ENCODE peak calls at places on chromosomes 13 and 19, in eight cellular contexts. M is CD8-positive, alpha-beta T cell; S is activated CD8-positive, alpha-beta T cell treated with anti-CD3 and anti-CD28 coated beads, Interleukin-2, amount 10 ng/mL, durations not matched to agents 7 days and 5 days; N is stimulated activated CD4-positive, alpha-beta T cell treated with anti-CD3 and anti-CD28 coated beads, Interleukin-2, amount 100 ng/mL, for 24 hours; A is fibroblast of lung; K is thoracic aorta; P is AG04450; Y is body of pancreas. W is an unnamed sample.

GRCh38 chr13:92739306-92739818 is 487.2 kb upstream of the GPC6 start:
- DNase-seq in M (no peak), S (no peak), N (no peak), A (peak), K (no peak), P (no peak), Y (no peak), W (no peak)

GRCh38 chr13:97653741-97654140 is 219.8 kb downstream of the RAP2A start:
- DNase-seq in M (no peak), S (no peak), N (no peak), A (peak), K (no peak), P (peak), Y (no peak), W (peak)

GRCh38 chr13:47136659-47136975 is 239.8 kb upstream of the HTR2A start:
- DNase-seq in M (no peak), S (no peak), N (no peak), A (no peak), K (no peak), P (no peak), Y (peak), W (no peak)

GRCh38 chr13:23547000-23547590 is 23.1 kb upstream of the TNFRSF19 start:
- DNase-seq in M (no peak), S (no peak), N (no peak), A (peak), K (no peak), P (no peak), Y (no peak), W (no peak)

GRCh38 chr19:49852631-49853126 is 1.7 kb downstream of the PTOV1 start:
- DNase-seq in M (no peak), S (no peak), N (no peak), A (no peak), K (no peak), P (no peak), Y (no peak), W (no peak)

GRCh38 chr13:61410669-61411297 is 4.9 kb downstream of the PCDH20 start:
- DNase-seq in M (no peak), S (no peak), N (no peak), A (peak), K (no peak), P (no peak), Y (no peak), W (peak)

GRCh38 chr13:22144806-22145205 is 473.9 kb downstream of the FGF9 start:
- DNase-seq in M (no peak), S (no peak), N (no peak), A (no peak), K (no peak), P (no peak), Y (no peak), W (no peak)

GRCh38 chr19:30640266-30640965 is 268.2 kb downstream of the ZNF536 start:
- DNase-seq in M (no peak), S (no peak), N (no peak), A (no peak), K (no peak), P (no peak), Y (no peak), W (no peak)

GRCh38 chr19:55435020-55435419 is 8.1 kb downstream of the SHISA7 start:
- DNase-seq in M (no peak), S (no peak), N (no peak), A (no peak), K (no peak), P (no peak), Y (no peak), W (no peak)

GRCh38 chr13:112160558-112160957 is 93.6 kb downstream of the SOX1 start:
- DNase-seq in M (no peak), S (no peak), N (no peak), A (no peak), K (no peak), P (no peak), Y (no peak), W (no peak)

GRCh38 chr13:33123066-33123940 is 107.1 kb downstream of the KL start:
- DNase-seq in M (no peak), S (no peak), N (no peak), A (peak), K (no peak), P (no peak), Y (peak), W (no peak)

GRCh38 chr13:45432737-45433380 is 14.7 kb upstream of the SLC25A30 start:
- DNase-seq in M (no peak), S (no peak), N (no peak), A (no peak), K (no peak), P (no peak), Y (no peak), W (no peak)

GRCh38 chr19:40663712-40664692 is 26.4 kb downstream of the NUMBL start:
- DNase-seq in M (no peak), S (no peak), N (peak), A (no peak), K (no peak), P (no peak), Y (peak), W (peak)

GRCh38 chr19:41352609-41353465 is 885 bp downstream of the TGFB1 start:
- DNase-seq in M (peak), S (peak), N (peak), A (peak), K (no peak), P (no peak), Y (peak), W (peak)

GRCh38 chr19:34189917-34190425 is 17.7 kb downstream of the LSM14A start:
- DNase-seq in M (no peak), S (no peak), N (no peak), A (no peak), K (no peak), P (no peak), Y (no peak), W (no peak)

GRCh38 chr19:55210120-55210493 is 806 bp upstream of the PTPRH start:
- DNase-seq in M (no peak), S (no peak), N (no peak), A (peak), K (no peak), P (peak), Y (peak), W (peak)

GRCh38 chr19:18014197-18014596 is 6.2 kb downstream of the ARRDC2 start:
- DNase-seq in M (peak), S (peak), N (no peak), A (no peak), K (no peak), P (no peak), Y (no peak), W (no peak)

GRCh38 chr19:53849237-53849676 is 18.4 kb upstream of the MYADM start:
- DNase-seq in M (no peak), S (no peak), N (no peak), A (peak), K (no peak), P (no peak), Y (peak), W (peak)

GRCh38 chr19:12544401-12544876 is 6.8 kb downstream of the ZNF564 start:
- DNase-seq in M (no peak), S (no peak), N (no peak), A (no peak), K (no peak), P (no peak), Y (no peak), W (no peak)

GRCh38 chr19:29524912-29525870 is 603 bp upstream of the VSTM2B start:
- DNase-seq in M (no peak), S (no peak), N (peak), A (no peak), K (no peak), P (no peak), Y (no peak), W (no peak)

W was measured in PC-3.